ENCODE peak calls at places on chromosomes 7 and 10, in five cellular contexts. K, L, S, C and N are unnamed samples.

GRCh38 chr7:87223666-87224065 is 4.1 kb upstream of the TMEM243 start:
- DNase-seq in K (no peak), L (no peak), S (no peak), C (no peak), N (no peak)

GRCh38 chr10:114611617-114612016 is 46.5 kb downstream of the ABLIM1 start:
- DNase-seq in K (no peak), L (no peak), S (no peak), C (no peak), N (no peak)

GRCh38 chr10:23399701-23400144 is 39.2 kb upstream of the OTUD1 start:
- DNase-seq in K (no peak), L (no peak), S (no peak), C (peak; percentile 87), N (peak; percentile 10)

GRCh38 chr10:12531305-12531738 is 182.0 kb downstream of the CAMK1D start:
- DNase-seq in K (no peak), L (peak; percentile 74), S (peak; percentile 13), C (peak; percentile 12), N (peak; percentile 83)

GRCh38 chr10:50496228-50496627 is 127.5 kb downstream of the SGMS1 start:
- DNase-seq in K (no peak), L (no peak), S (no peak), C (no peak), N (no peak)

GRCh38 chr7:54904986-54905385 is 113.8 kb upstream of the EGFR start:
- DNase-seq in K (no peak), L (no peak), S (no peak), C (no peak), N (no peak)

GRCh38 chr7:151085329-151085690 is 965 bp upstream of the AGAP3 start:
- DNase-seq in K (no peak), L (no peak), S (no peak), C (no peak), N (no peak)

GRCh38 chr10:89668391-89669180 is 23.5 kb upstream of the PANK1 start:
- DNase-seq in K (no peak), L (no peak), S (no peak), C (no peak), N (peak; percentile 11)

GRCh38 chr10:5894458-5894857 is 4.4 kb downstream of the FBH1 start:
- DNase-seq in K (no peak), L (no peak), S (no peak), C (no peak), N (no peak)

GRCh38 chr7:2622869-2623697 is 8.7 kb upstream of the TTYH3 start:
- DNase-seq in K (no peak), L (no peak), S (no peak), C (no peak), N (no peak)

GRCh38 chr7:767941-768729 is 41.1 kb upstream of the PRKAR1B start:
- DNase-seq in K (no peak), L (peak; percentile 88), S (peak; percentile 39), C (peak; percentile 69), N (peak; percentile 99)

GRCh38 chr7:55537458-55537825 is 34.9 kb downstream of the VOPP1 start:
- DNase-seq in K (no peak), L (no peak), S (no peak), C (no peak), N (no peak)

GRCh38 chr7:102072636-102073209 is 213.9 kb upstream of the SH2B2 start:
- DNase-seq in K (no peak), L (no peak), S (no peak), C (peak; percentile 20), N (no peak)

DNA sequence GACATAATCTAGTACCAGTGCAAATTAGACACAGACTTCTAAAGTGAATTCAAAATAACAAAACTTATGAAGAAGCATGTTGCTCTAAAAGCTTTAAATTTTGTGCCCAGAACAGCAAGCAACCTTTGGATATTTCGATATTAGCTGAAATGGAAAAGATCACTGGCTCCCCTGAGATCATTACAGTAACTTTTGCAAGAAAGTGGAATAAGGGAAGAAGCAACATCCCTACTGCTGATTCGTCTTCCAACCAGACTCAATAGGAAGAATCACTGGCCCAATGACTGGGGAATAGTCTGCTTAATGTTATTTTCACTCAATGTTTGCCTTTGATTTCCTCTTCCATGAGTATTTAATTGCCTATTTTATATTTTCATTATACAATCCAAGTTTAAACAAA is 7.9 kb downstream of the SKAP2 start:
- DNase-seq in K (no peak), L (no peak), S (no peak), C (no peak), N (no peak)
- H3K4me3 ChIP-seq in K (no peak overlapping the region), L (no peak overlapping the region), S (no peak overlapping the region), C (no peak overlapping the region), N (no peak overlapping the region)

DNA sequence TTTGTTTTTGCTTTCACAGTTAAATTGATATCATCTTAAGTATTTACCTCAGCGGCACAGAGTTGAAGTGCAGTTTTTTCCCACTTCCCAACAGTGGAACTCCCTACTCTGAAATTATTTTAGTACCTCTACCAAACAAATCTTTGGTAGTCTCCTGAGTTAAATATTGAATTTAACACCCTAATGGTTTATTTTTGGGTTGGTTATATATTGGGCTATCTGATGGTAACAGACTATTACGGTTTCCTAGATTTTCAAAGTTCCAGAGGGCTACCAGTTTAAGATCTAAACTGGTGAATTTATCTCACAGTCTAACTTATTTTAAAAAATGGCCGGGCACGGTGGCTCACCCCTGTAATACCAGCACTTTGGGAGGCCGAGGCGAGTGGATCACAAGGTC is 1.3 kb downstream of the ZNF277 start:
- DNase-seq in K (no peak), L (no peak), S (no peak), C (no peak), N (no peak)
- H3K4me3 ChIP-seq in K (peak overlapping the region; percentile 76), L (no peak overlapping the region), S (peak overlapping the region; percentile 98), C (peak overlapping the region; percentile 98), N (peak overlapping the region; percentile 89)

DNA sequence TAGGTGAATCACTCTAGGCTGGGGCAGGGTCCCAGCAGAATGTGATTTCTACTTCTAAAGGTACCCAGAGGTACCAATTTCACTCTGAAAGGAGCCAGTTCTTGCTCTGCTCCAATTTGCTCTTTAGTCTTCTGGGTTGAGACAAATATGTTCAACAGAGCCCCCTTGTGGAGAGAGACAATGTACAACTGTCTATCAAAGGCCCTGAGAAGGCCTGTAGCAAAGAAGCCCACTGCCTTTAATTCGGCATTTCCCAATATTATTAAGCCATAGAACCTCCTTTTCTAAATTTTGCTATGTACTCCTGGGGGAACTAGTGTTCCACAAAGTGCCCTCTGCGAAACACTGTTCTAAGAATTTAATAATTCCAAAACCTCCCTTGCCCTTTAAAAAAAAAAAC is 161.0 kb upstream of the BMPER start:
- DNase-seq in K (no peak), L (no peak), S (no peak), C (peak; percentile 65), N (peak; percentile 7)
- H3K4me3 ChIP-seq in K (no peak overlapping the region), L (no peak overlapping the region), S (no peak overlapping the region), C (no peak overlapping the region), N (no peak overlapping the region)

GRCh38 chr7:45238806-45239205 is 81.2 kb downstream of the RAMP3 start:
- DNase-seq in K (no peak), L (no peak), S (no peak), C (no peak), N (no peak)
- H3K4me3 ChIP-seq in K (no peak overlapping the region), L (no peak overlapping the region), S (no peak overlapping the region), C (no peak overlapping the region), N (no peak overlapping the region)

GRCh38 chr10:79244841-79245504 is 102.3 kb upstream of the PPIF start:
- DNase-seq in K (no peak), L (no peak), S (no peak), C (no peak), N (no peak)

GRCh38 chr10:79245539-79246208 is 101.6 kb upstream of the PPIF start:
- DNase-seq in K (no peak), L (no peak), S (no peak), C (no peak), N (no peak)

GRCh38 chr10:79242620-79243152 is 104.6 kb upstream of the PPIF start:
- DNase-seq in K (no peak), L (peak; percentile 77), S (peak; percentile 86), C (peak; percentile 69), N (no peak)

GRCh38 chr10:79243211-79244067 is 103.8 kb upstream of the PPIF start:
- DNase-seq in K (no peak), L (no peak), S (peak; percentile 87), C (no peak), N (no peak)

GRCh38 chr10:79244068-79244442 is 103.2 kb upstream of the PPIF start:
- DNase-seq in K (no peak), L (no peak), S (no peak), C (no peak), N (no peak)
- H3K4me3 ChIP-seq in K (no peak overlapping the region), L (no peak overlapping the region), S (peak overlapping the region; percentile 56), C (peak overlapping the region; percentile 17), N (no peak overlapping the region)

GRCh38 chr10:124388823-124389612 is 29.7 kb downstream of the OAT start:
- DNase-seq in K (peak; percentile 88), L (peak; percentile 87), S (peak; percentile 95), C (peak; percentile 80), N (peak; percentile 25)
- H3K4me3 ChIP-seq in K (peak overlapping the region; percentile 42), L (peak overlapping the region; percentile 51), S (peak overlapping the region; percentile 71), C (peak overlapping the region; percentile 55), N (peak overlapping the region; percentile 30)

GRCh38 chr7:85290252-85290651 is 103.4 kb upstream of the SEMA3D start:
- DNase-seq in K (no peak), L (no peak), S (no peak), C (no peak), N (peak; percentile 34)
- H3K4me3 ChIP-seq in K (no peak overlapping the region), L (no peak overlapping the region), S (no peak overlapping the region), C (no peak overlapping the region), N (no peak overlapping the region)